ENCODE peak calls at places on chromosomes 1 and 21, in four cellular contexts. One of them, this sample, is unnamed.

GRCh38 chr1:221228594-221228993 is 349.4 kb downstream of the HLX start:
- DNase-seq in K562: no peak
- DNase-seq in GM12878: no peak
- DNase-seq in A549: no peak
- DNase-seq in this sample: no peak

GRCh38 chr1:207752456-207753132 is 740 bp downstream of the CD46 start:
- DNase-seq in GM12878: no peak
- DNase-seq in A549: no peak
- DNase-seq in K562: peak
- DNase-seq in this sample: peak

GRCh38 chr21:35940074-35940927 is 120.0 kb downstream of the SETD4 start:
- DNase-seq in A549: peak
- DNase-seq in K562: peak
- DNase-seq in GM12878: no peak
- DNase-seq in this sample: peak

GRCh38 chr1:73180661-73181540 is 898.6 kb upstream of the NEGR1 start:
- DNase-seq in A549: no peak
- DNase-seq in K562: no peak
- DNase-seq in GM12878: no peak
- DNase-seq in this sample: no peak

GRCh38 chr1:84774674-84775548 is 84.7 kb upstream of the SSX2IP start:
- DNase-seq in K562: no peak
- DNase-seq in GM12878: no peak
- DNase-seq in A549: no peak
- DNase-seq in this sample: no peak

GRCh38 chr1:153192697-153193096 is 10.5 kb upstream of the LELP1 start:
- DNase-seq in GM12878: no peak
- DNase-seq in A549: no peak
- DNase-seq in K562: peak
- DNase-seq in this sample: no peak

GRCh38 chr1:77081834-77082233 is 137.4 kb downstream of the PIGK start:
- DNase-seq in GM12878: no peak
- DNase-seq in K562: no peak
- DNase-seq in A549: no peak
- DNase-seq in this sample: no peak

GRCh38 chr1:21012937-21013336 is 163.8 kb downstream of the EIF4G3 start:
- DNase-seq in A549: no peak
- DNase-seq in GM12878: no peak
- DNase-seq in K562: no peak
- DNase-seq in this sample: peak

GRCh38 chr1:176243746-176244145 is 36.7 kb upstream of the COP1 start:
- DNase-seq in GM12878: no peak
- DNase-seq in K562: no peak
- DNase-seq in A549: no peak
- DNase-seq in this sample: peak

DNA sequence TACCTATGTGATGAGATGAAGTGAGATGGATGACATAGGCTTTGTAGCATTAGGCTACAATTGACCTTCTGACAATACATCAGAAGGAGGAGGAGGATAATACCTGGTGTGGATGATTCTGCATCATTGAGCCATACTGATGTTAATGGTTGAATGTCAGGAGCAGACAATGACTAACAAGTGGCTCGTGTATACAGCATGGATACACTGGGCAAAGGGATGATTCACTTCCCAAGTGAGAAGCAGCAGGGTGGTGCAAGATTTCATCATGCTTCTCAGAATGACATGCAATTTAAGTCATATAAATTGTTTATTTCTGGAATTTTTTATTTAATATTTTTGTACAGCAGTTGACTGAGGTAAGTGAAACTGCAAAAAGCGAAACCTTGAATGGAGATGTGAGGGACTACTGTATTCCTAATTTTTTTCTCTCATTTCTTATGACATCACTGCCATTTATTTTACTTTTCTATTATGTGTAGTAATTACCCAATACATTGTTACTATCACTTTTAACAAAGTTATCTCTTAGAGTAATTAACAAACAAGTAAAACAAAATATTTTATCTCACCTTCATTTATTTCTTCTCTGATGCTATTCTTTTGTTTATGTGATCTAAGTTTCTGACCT is 34.4 kb upstream of the COP1 start:
- DNase-seq in K562: peak
- DNase-seq in A549: peak
- DNase-seq in GM12878: no peak
- DNase-seq in this sample: peak
- TF ChIP-seq ELK1 in K562: no peak
- TF ChIP-seq ELK1 in A549: no peak
- TF ChIP-seq ELK1 in GM12878: no peak
- TF ChIP-seq ELK1 in this sample: no peak

GRCh38 chr1:219331424-219331823 is 157.7 kb downstream of the LYPLAL1 start:
- DNase-seq in A549: no peak
- DNase-seq in K562: no peak
- DNase-seq in GM12878: no peak
- DNase-seq in this sample: no peak
- TF ChIP-seq RFX5 in A549: no peak
- TF ChIP-seq RFX5 in K562: no peak
- TF ChIP-seq RFX5 in GM12878: no peak
- TF ChIP-seq RFX5 in this sample: no peak

GRCh38 chr1:244200596-244200995 is 149.5 kb downstream of the ZBTB18 start:
- DNase-seq in A549: no peak
- DNase-seq in GM12878: no peak
- DNase-seq in K562: no peak
- DNase-seq in this sample: no peak

GRCh38 chr1:244199883-244200282 is 148.8 kb downstream of the ZBTB18 start:
- DNase-seq in GM12878: no peak
- DNase-seq in K562: no peak
- DNase-seq in A549: no peak
- DNase-seq in this sample: no peak

GRCh38 chr1:244196890-244197289 is 145.8 kb downstream of the ZBTB18 start:
- DNase-seq in GM12878: no peak
- DNase-seq in A549: no peak
- DNase-seq in K562: no peak
- DNase-seq in this sample: no peak

GRCh38 chr1:244201750-244202149 is 150.7 kb downstream of the ZBTB18 start:
- DNase-seq in GM12878: no peak
- DNase-seq in K562: no peak
- DNase-seq in A549: no peak
- DNase-seq in this sample: no peak

DNA sequence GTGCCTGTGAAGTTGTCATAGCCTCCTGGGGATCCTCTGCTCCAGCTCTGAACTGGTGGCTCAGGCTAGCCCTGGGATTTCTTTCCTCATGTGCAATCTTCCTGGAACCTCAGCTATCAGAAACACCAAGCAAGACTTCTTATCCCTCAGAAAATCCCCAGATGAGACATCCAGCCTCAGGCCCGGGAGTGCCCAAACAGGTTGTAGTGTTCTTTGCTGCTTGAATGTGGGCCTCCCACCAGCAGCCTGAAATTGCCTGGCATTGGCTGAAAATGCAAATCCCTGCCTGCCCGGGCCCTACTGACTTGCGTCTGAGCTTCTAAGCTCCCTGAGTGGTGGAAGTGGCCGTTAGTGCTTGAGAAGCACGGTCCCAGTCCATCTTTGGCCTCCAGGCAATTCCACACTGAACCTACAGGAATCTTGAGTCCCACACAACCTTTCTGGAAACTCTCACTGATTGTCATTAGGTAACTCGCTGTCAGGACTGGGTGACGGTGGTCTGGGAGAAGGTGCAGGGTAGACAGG is 146.8 kb downstream of the ZBTB18 start:
- DNase-seq in GM12878: no peak
- DNase-seq in A549: no peak
- DNase-seq in K562: no peak
- DNase-seq in this sample: peak
- TF ChIP-seq ELK1 in GM12878: no peak
- TF ChIP-seq ELK1 in A549: no peak
- TF ChIP-seq ELK1 in K562: no peak
- TF ChIP-seq ELK1 in this sample: no peak

GRCh38 chr1:184542291-184542690 is 155.5 kb downstream of the C1orf21 start:
- DNase-seq in A549: no peak
- DNase-seq in K562: no peak
- DNase-seq in GM12878: no peak
- DNase-seq in this sample: no peak

GRCh38 chr1:184541537-184542152 is 154.8 kb downstream of the C1orf21 start:
- DNase-seq in K562: no peak
- DNase-seq in GM12878: no peak
- DNase-seq in A549: no peak
- DNase-seq in this sample: no peak

GRCh38 chr1:184545601-184546000 is 158.8 kb downstream of the C1orf21 start:
- DNase-seq in A549: no peak
- DNase-seq in GM12878: no peak
- DNase-seq in K562: no peak
- DNase-seq in this sample: peak
- TF ChIP-seq RFX5 in A549: no peak
- TF ChIP-seq RFX5 in GM12878: no peak
- TF ChIP-seq RFX5 in K562: no peak
- TF ChIP-seq RFX5 in this sample: no peak

DNA sequence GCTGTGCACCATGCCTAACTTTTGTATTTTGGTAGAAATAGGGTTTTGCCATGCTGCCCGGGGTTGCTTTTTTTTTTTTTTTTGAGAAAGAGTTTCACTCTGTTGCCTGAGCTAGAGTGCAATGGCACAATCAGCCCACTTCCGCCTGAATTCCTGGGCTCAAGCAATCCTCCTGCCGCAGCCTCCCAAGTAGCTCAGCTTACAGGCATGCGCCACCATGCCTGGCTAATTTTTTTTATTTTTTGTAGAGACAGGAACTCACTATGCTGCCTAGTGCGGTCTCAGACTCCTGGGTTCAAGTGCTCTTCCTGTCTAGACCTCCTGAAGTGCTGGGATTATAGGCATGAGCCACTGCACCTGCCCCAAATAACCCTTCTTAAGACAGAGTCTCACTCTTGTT is 153.5 kb downstream of the SLC45A1 start:
- DNase-seq in GM12878: no peak
- DNase-seq in A549: no peak
- DNase-seq in K562: no peak
- DNase-seq in this sample: no peak
- TF ChIP-seq ELK1 in GM12878: no peak
- TF ChIP-seq ELK1 in A549: no peak
- TF ChIP-seq ELK1 in K562: no peak
- TF ChIP-seq ELK1 in this sample: no peak

DNA sequence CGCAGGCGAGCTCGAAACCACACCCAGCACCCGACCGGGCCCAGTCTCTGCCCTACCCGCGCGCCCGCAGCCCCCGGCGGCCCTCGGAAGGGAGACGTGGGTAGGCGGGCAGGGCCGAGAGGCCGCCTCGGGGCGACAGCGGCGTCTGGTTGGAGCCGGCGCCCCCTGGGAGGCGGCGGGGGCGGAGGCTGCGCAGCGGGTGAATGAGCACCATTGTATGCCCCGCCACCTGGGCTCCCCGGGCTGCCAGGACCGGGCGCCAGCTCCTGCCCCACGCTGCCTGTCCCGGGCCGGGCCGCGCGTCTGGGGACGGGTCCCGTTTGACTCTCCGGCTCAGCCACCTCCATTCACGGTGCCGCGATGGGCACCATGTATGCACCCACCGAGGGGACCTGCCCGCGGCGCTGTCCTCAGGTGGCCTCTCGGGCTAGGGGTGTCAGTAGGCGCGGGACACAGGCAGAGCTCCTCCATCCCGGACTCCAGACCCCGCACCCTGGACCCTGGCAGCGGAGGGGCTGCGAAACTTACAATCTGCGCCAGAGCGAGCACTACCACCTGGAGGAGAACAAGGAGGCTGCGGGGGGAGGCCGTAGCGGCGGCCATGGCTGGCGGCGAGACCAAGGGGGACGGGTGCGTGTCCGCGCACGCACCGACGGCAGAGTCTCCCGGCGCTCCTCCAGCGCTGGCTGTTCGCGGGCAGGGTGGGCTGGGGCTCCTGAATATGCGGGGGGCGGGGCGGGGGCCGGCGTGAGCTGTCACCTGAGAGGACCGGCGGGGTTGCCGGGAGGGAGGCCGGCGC is at the start of gene COL9A2:
- DNase-seq in A549: peak
- DNase-seq in K562: no peak
- DNase-seq in GM12878: no peak
- DNase-seq in this sample: no peak
- TF ChIP-seq RFX5 in A549: no peak
- TF ChIP-seq RFX5 in K562: no peak
- TF ChIP-seq RFX5 in GM12878: no peak
- TF ChIP-seq RFX5 in this sample: no peak

GRCh38 chr1:50027794-50028193 is 4.0 kb upstream of the AGBL4 start:
- DNase-seq in A549: no peak
- DNase-seq in K562: no peak
- DNase-seq in GM12878: no peak
- DNase-seq in this sample: no peak

DNA sequence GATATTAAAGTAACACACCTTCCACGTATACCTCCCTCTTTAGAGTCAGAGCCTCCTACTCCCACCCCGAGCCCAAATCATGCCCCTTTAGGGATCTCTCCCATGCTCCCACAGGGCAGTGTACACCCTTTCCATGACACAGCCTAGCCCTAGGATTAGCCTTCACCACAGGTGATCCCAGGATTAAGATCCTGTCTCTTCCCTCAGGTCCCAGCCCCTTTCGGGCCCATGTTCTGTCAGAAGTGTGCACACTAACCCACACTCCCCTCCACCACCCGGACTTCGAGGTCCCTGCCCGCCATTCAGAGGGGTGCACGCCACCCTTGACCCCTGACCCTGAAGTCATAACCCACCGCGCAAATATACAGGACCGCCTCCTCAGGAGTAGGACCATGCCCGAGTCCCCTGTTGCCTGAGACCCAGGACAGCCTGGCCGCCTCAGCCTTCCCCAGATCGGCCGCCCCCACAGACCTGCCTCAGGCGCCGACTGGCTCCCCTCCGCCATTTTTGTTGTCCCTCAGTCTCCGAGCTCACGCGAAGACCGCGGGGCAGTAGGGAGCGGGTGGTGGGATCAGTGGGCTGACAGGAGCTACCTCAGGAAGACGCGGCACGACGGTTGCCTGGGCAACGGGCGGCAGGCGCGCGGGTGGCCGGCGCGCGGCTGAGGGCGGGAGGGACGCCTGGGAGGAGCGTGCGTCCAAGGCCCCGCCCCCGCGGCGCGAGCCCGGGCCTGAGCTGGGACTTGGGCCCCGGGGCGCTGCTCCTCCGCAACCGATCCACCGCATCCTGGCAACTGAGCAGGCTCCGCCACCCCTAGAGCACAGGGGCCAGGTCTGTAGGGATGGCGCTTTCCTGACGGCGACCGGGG is at the start of gene AGBL4:
- DNase-seq in GM12878: no peak
- DNase-seq in K562: peak
- DNase-seq in A549: peak
- DNase-seq in this sample: no peak
- TF ChIP-seq ELK1 in GM12878: no peak
- TF ChIP-seq ELK1 in K562: no peak
- TF ChIP-seq ELK1 in A549: no peak
- TF ChIP-seq ELK1 in this sample: no peak

This sample was measured in IMR-90.